ENCODE peak calls at places on chromosome 20, in five cellular contexts. J, B, W, D and P are unnamed samples.

GRCh38 chr20:50020283-50020682 is 37.5 kb downstream of the SNAI1 start:
- DNase-seq in J (no peak), B (peak; percentile 38), W (no peak), D (peak; percentile 62), P (no peak)

GRCh38 chr20:50144362-50144761 is 9.2 kb downstream of the PEDS1 start:
- DNase-seq in J (no peak), B (peak; percentile 99), W (no peak), D (peak; percentile 100), P (no peak)

GRCh38 chr20:12358655-12359009 is 440.9 kb downstream of the BTBD3 start:
- DNase-seq in J (no peak), B (no peak), W (no peak), D (no peak), P (no peak)

GRCh38 chr20:51116765-51117686 is 94.1 kb upstream of the KCNG1 start:
- DNase-seq in J (no peak), B (peak; percentile 60), W (no peak), D (no peak), P (no peak)

GRCh38 chr20:45545754-45546453 is 1.3 kb downstream of the EPPIN start:
- DNase-seq in J (peak; percentile 29), B (peak; percentile 37), W (peak; percentile 35), D (peak; percentile 23), P (peak; percentile 47)

GRCh38 chr20:37329481-37330165 is 16.3 kb upstream of the SRC start:
- DNase-seq in J (no peak), B (no peak), W (peak; percentile 58), D (no peak), P (no peak)

GRCh38 chr20:51732454-51732791 is 35.8 kb downstream of the ATP9A start:
- DNase-seq in J (no peak), B (peak; percentile 67), W (no peak), D (peak; percentile 70), P (no peak)

GRCh38 chr20:20410678-20411077 is 42.8 kb downstream of the INSM1 start:
- DNase-seq in J (peak; percentile 54), B (no peak), W (peak; percentile 75), D (no peak), P (no peak)

GRCh38 chr20:24580855-24581254 is 111.4 kb downstream of the SYNDIG1 start:
- DNase-seq in J (no peak), B (no peak), W (no peak), D (no peak), P (no peak)

GRCh38 chr20:37598611-37599342 is 71.1 kb upstream of the BLCAP start:
- DNase-seq in J (no peak), B (no peak), W (no peak), D (no peak), P (no peak)

GRCh38 chr20:4243071-4243470 is 227.7 kb upstream of the RNF24 start:
- DNase-seq in J (no peak), B (no peak), W (peak; percentile 82), D (peak; percentile 34), P (peak; percentile 83)

GRCh38 chr20:5606347-5606746 is 143.9 kb upstream of the SHLD1 start:
- DNase-seq in J (no peak), B (no peak), W (no peak), D (no peak), P (no peak)

GRCh38 chr20:41329435-41330342 is 10.9 kb upstream of the LPIN3 start:
- DNase-seq in J (no peak), B (peak; percentile 99), W (no peak), D (peak; percentile 99), P (no peak)

GRCh38 chr20:37361336-37361735 is 15.4 kb downstream of the SRC start:
- DNase-seq in J (no peak), B (no peak), W (no peak), D (no peak), P (no peak)

GRCh38 chr20:39986231-39986904 is 702.7 kb downstream of the MAFB start:
- DNase-seq in J (peak; percentile 51), B (peak; percentile 28), W (no peak), D (peak; percentile 95), P (peak; percentile 52)

GRCh38 chr20:54151511-54152226 is 22.1 kb downstream of the CYP24A1 start:
- DNase-seq in J (no peak), B (no peak), W (no peak), D (no peak), P (no peak)

GRCh38 chr20:49865559-49865958 is 49.8 kb downstream of the SPATA2 start:
- DNase-seq in J (no peak), B (peak; percentile 24), W (no peak), D (no peak), P (no peak)

GRCh38 chr20:52031574-52032303 is 159.8 kb downstream of the ZFP64 start:
- DNase-seq in J (no peak), B (peak; percentile 88), W (no peak), D (peak; percentile 97), P (no peak)

GRCh38 chr20:3282271-3283221 is 43.6 kb upstream of the SLC4A11 start:
- DNase-seq in J (no peak), B (no peak), W (peak; percentile 51), D (no peak), P (peak; percentile 10)

GRCh38 chr20:53412600-53413187 is 180.9 kb downstream of the ZNF217 start:
- DNase-seq in J (no peak), B (no peak), W (peak; percentile 37), D (no peak), P (no peak)

GRCh38 chr20:23163562-23163961 is 77.4 kb upstream of the CD93 start:
- DNase-seq in J (no peak), B (no peak), W (no peak), D (no peak), P (no peak)

GRCh38 chr20:47704746-47705496 is 80.4 kb downstream of the SULF2 start:
- DNase-seq in J (no peak), B (no peak), W (no peak), D (no peak), P (no peak)

GRCh38 chr20:13449868-13450441 is 188.8 kb downstream of the TASP1 start:
- DNase-seq in J (no peak), B (peak; percentile 62), W (no peak), D (peak; percentile 13), P (no peak)

GRCh38 chr20:19974621-19975435 is 42.3 kb upstream of the NAA20 start:
- DNase-seq in J (no peak), B (peak; percentile 97), W (no peak), D (peak; percentile 96), P (peak; percentile 37)

GRCh38 chr20:48897298-48898044 is 24.0 kb upstream of the ARFGEF2 start:
- DNase-seq in J (no peak), B (peak; percentile 92), W (no peak), D (peak; percentile 86), P (no peak)

GRCh38 chr20:60264024-60264709 is 305.9 kb downstream of the CDH26 start:
- DNase-seq in J (no peak), B (no peak), W (no peak), D (no peak), P (no peak)

GRCh38 chr20:12177657-12178293 is 260.1 kb downstream of the BTBD3 start:
- DNase-seq in J (no peak), B (no peak), W (no peak), D (no peak), P (no peak)

GRCh38 chr20:19832875-19833274 is 74.8 kb downstream of the RIN2 start:
- DNase-seq in J (no peak), B (no peak), W (no peak), D (no peak), P (no peak)

GRCh38 chr20:62980970-62981369 is 25.8 kb downstream of the BHLHE23 start:
- DNase-seq in J (no peak), B (no peak), W (peak; percentile 51), D (no peak), P (no peak)

GRCh38 chr20:39897058-39897457 is 792.0 kb downstream of the MAFB start:
- DNase-seq in J (no peak), B (peak; percentile 97), W (no peak), D (peak; percentile 83), P (no peak)

GRCh38 chr20:49030954-49031619 is 15.0 kb upstream of the CSE1L start:
- DNase-seq in J (no peak), B (no peak), W (no peak), D (no peak), P (no peak)

GRCh38 chr20:4225778-4226177 is 210.4 kb upstream of the RNF24 start:
- DNase-seq in J (no peak), B (peak; percentile 98), W (no peak), D (peak; percentile 97), P (no peak)

GRCh38 chr20:4521170-4521968 is 200.3 kb upstream of the PRND start:
- DNase-seq in J (no peak), B (no peak), W (no peak), D (no peak), P (no peak)

GRCh38 chr20:50783903-50784302 is 11.0 kb upstream of the BCAS4 start:
- DNase-seq in J (no peak), B (no peak), W (no peak), D (no peak), P (no peak)

GRCh38 chr20:24395151-24395550 is 74.3 kb upstream of the SYNDIG1 start:
- DNase-seq in J (no peak), B (no peak), W (peak; percentile 15), D (no peak), P (no peak)

GRCh38 chr20:14878676-14879019 is 541.2 kb upstream of the FLRT3 start:
- DNase-seq in J (no peak), B (no peak), W (no peak), D (no peak), P (no peak)
- H2AFZ ChIP-seq in J (no peak overlapping the region), B (no peak overlapping the region), W (no peak overlapping the region), D (no peak overlapping the region), P (no peak overlapping the region)

DNA sequence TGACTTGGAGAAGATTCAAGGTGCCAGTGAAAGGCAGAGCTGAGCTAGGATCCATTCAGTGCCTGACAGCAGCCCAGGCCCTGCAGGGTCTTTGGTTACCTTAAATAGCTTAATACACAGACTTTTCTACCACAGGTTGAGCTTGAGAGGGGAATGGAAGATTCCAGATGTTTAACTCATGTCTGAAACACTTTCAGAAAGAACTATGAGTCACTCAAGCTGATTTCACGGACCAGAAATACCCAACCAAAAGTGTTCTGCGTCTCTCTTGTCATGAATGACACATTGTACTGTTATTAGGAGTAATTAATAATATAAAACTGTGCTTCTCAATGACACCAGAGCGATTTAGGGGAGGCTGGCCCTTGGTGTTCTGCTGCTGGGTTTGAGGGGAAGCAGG is 6.4 kb upstream of the PMEPA1 start:
- DNase-seq in J (no peak), B (peak; percentile 81), W (no peak), D (peak; percentile 50), P (no peak)
- H2BK15ac ChIP-seq in J (no peak overlapping the region), B (peak overlapping the region; percentile 6), W (no peak overlapping the region), D (no peak overlapping the region), P (no peak overlapping the region)

GRCh38 chr20:36052117-36052513 is 83.7 kb downstream of the CNBD2 start:
- DNase-seq in J (no peak), B (no peak), W (no peak), D (no peak), P (no peak)
- H2AFZ ChIP-seq in J (peak overlapping the region; percentile 85), B (peak overlapping the region; percentile 36), W (no peak overlapping the region), D (no peak overlapping the region), P (peak overlapping the region; percentile 60)

DNA sequence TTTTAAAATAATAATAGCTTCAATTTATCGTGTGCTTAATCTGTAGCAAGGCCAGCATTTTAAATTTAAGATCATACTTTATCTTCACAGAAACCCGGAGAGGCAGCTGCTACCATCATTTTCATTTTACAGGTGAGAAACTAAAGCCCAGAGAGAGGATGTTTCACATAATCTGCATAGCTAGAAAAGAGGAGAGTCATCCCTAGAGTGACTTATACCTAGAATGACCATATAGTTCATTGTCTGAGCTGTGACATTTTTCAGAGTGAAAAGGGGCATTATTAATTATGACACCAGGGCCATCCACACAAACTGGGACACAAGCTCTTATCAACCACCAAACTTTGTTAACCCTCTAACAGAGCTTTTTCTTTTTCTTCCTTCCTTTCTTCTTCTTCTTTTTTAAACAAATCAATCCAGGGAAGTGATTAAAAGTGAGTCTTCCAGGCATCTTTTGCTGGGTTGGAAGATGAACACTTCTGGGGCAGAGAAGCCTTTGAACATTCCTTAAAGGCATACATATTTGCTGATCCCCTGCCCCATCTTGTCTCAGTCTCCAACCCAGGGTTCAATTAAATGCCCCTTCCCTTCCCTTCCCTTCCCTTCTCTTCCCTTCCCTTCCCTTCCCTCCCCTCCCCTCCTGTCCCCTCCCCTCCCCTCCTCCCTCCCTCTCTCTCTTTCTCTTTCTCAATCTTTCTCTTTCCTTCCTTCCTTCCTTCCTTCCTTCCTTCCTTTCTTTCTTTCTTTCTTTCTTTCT is 272.5 kb upstream of the JAG1 start:
- DNase-seq in J (no peak), B (no peak), W (no peak), D (no peak), P (no peak)
- H2BK15ac ChIP-seq in J (no peak overlapping the region), B (no peak overlapping the region), W (no peak overlapping the region), D (no peak overlapping the region), P (no peak overlapping the region)